ENCODE peak calls at places on chromosomes 12 and 14, in four cellular contexts. L is left colon; K is activated CD4-positive, alpha-beta T cell treated with anti-CD3 and anti-CD28 coated beads, Interleukin-2, amount 10 ng/mL, durations not matched to agents 7 days and 5 days; O is germinal center. Q is an unnamed sample.

GRCh38 chr12:113071427-113072112 is 15.0 kb downstream of the DTX1 start:
- DNase-seq in L (no peak), O (no peak), K (no peak), Q (no peak)

GRCh38 chr12:58583541-58583940 is 336.8 kb downstream of the LRIG3 start:
- DNase-seq in O (no peak), K (no peak), L (no peak), Q (no peak)

GRCh38 chr12:52032431-52032796 is 18.8 kb upstream of the NR4A1 start:
- DNase-seq in K (no peak), L (peak; percentile 83), O (peak; percentile 30), Q (no peak)

GRCh38 chr14:102893452-102893851 is 29.0 kb upstream of the AMN start:
- DNase-seq in O (no peak), L (peak; percentile 62), K (no peak), Q (no peak)

GRCh38 chr14:81738946-81739659 is 205.4 kb upstream of the SEL1L start:
- DNase-seq in K (no peak), L (no peak), O (no peak), Q (no peak)

GRCh38 chr14:50792058-50792477 is 38.9 kb downstream of the NIN start:
- DNase-seq in O (peak; percentile 51), L (no peak), K (peak; percentile 46), Q (peak; percentile 56)

GRCh38 chr14:74506408-74506807 is 12.8 kb downstream of the ISCA2 start:
- DNase-seq in O (no peak), K (no peak), L (no peak), Q (no peak)

GRCh38 chr14:94158239-94158888 is 15.8 kb upstream of the PPP4R4 start:
- DNase-seq in L (no peak), K (peak; percentile 68), O (no peak), Q (no peak)

GRCh38 chr12:124537525-124538193 is 29.8 kb downstream of the NCOR2 start:
- DNase-seq in O (no peak), L (no peak), K (no peak), Q (no peak)

GRCh38 chr14:69005432-69006148 is 26.5 kb upstream of the ACTN1 start:
- DNase-seq in K (no peak), L (peak; percentile 56), O (no peak), Q (no peak)

GRCh38 chr12:56220611-56221232 is 1.0 kb downstream of the RNF41 start:
- DNase-seq in K (no peak), O (peak; percentile 66), L (no peak), Q (peak; percentile 44)

GRCh38 chr14:34457186-34457585 is 4.9 kb downstream of the SPTSSA start:
- DNase-seq in K (no peak), L (no peak), O (no peak), Q (no peak)

GRCh38 chr12:71626768-71627167 is 36.9 kb downstream of the ZFC3H1 start:
- DNase-seq in L (no peak), O (no peak), K (no peak), Q (no peak)

GRCh38 chr12:94261119-94261518 is 112.7 kb downstream of the PLXNC1 start:
- DNase-seq in L (no peak), O (no peak), K (no peak), Q (no peak)

GRCh38 chr12:118290130-118290529 is 82.6 kb downstream of the TAOK3 start:
- DNase-seq in K (no peak), O (no peak), L (no peak), Q (no peak)

GRCh38 chr12:3532931-3533702 is 42.1 kb downstream of the PRMT8 start:
- DNase-seq in L (no peak), K (no peak), O (no peak), Q (no peak)

GRCh38 chr12:24378548-24379011 is 429.1 kb upstream of the SOX5 start:
- DNase-seq in O (peak; percentile 50), K (no peak), L (no peak), Q (no peak)

GRCh38 chr12:102429211-102429610 is 51.2 kb downstream of the IGF1 start:
- DNase-seq in K (no peak), L (no peak), O (no peak), Q (no peak)

Q was measured in stimulated activated naive CD4-positive, alpha-beta T cell.